ENCODE peak calls at places on chromosomes 4 and X, in seven cellular contexts. X is lower leg skin, U is uterus, L is transverse colon, A is spleen, I is testis, G is body of pancreas. J is an unnamed sample.
A peak's percentile ranks its signal among the peaks of the same experiment; 100 is the strongest.

GRCh38 chr4:537436-538264 is 38.4 kb downstream of the TMEM271 start:
- DNase-seq in X (no peak), U (no peak), L (no peak), A (peak; percentile 68), I (no peak), G (no peak), J (no peak)

GRCh38 chrX:143648705-143649104 is 12.8 kb upstream of the SLITRK4 start:
- DNase-seq in X (no peak), U (no peak), L (no peak), A (no peak), I (no peak), G (no peak), J (no peak)

GRCh38 chr4:86536166-86536565 is 57.9 kb upstream of the PTPN13 start:
- DNase-seq in X (no peak), U (no peak), L (no peak), A (no peak), I (no peak), G (no peak), J (no peak)

GRCh38 chr4:105343523-105343931 is 130.3 kb downstream of the PPA2 start:
- DNase-seq in X (no peak), U (no peak), L (no peak), A (no peak), I (no peak), G (no peak), J (no peak)

GRCh38 chrX:24380273-24381036 is 20.0 kb downstream of the SUPT20HL1 start:
- DNase-seq in X (no peak), U (no peak), L (no peak), A (no peak), I (no peak), G (peak; percentile 77), J (no peak)

GRCh38 chr4:51836531-51836930 is 6.4 kb upstream of the DCUN1D4 start:
- DNase-seq in X (no peak), U (no peak), L (no peak), A (no peak), I (no peak), G (no peak), J (no peak)

GRCh38 chr4:15398001-15398400 is 29.8 kb upstream of the C1QTNF7 start:
- DNase-seq in X (no peak), U (no peak), L (no peak), A (no peak), I (no peak), G (no peak), J (no peak)

GRCh38 chrX:69124108-69124507 is 41.1 kb downstream of the PJA1 start:
- DNase-seq in X (no peak), U (no peak), L (no peak), A (no peak), I (no peak), G (no peak), J (no peak)

GRCh38 chrX:9848718-9849481 is 62.7 kb downstream of the SHROOM2 start:
- DNase-seq in X (no peak), U (no peak), L (no peak), A (no peak), I (no peak), G (peak; percentile 24), J (no peak)

GRCh38 chrX:46354481-46354880 is 190.7 kb downstream of the ZNF674 start:
- DNase-seq in X (no peak), U (no peak), L (no peak), A (no peak), I (no peak), G (no peak), J (no peak)

GRCh38 chr4:156098846-156099245 is 145.2 kb upstream of the CTSO start:
- DNase-seq in X (no peak), U (no peak), L (no peak), A (no peak), I (no peak), G (no peak), J (no peak)

GRCh38 chr4:170001688-170002267 is 24.4 kb downstream of the MFAP3L start:
- DNase-seq in X (no peak), U (no peak), L (no peak), A (no peak), I (no peak), G (no peak), J (peak; percentile 37)

GRCh38 chrX:70477734-70478075 is 33.1 kb downstream of the DLG3 start:
- DNase-seq in X (no peak), U (no peak), L (no peak), A (no peak), I (no peak), G (no peak), J (no peak)

GRCh38 chrX:70479970-70480659 is 35.5 kb downstream of the DLG3 start:
- DNase-seq in X (no peak), U (no peak), L (peak; percentile 60), A (no peak), I (peak; percentile 26), G (peak; percentile 79), J (no peak)

GRCh38 chrX:70480660-70481018 is 36.0 kb downstream of the DLG3 start:
- DNase-seq in X (no peak), U (peak; percentile 17), L (no peak), A (no peak), I (peak; percentile 43), G (no peak), J (no peak)

GRCh38 chrX:70478521-70478920 is 33.9 kb downstream of the DLG3 start:
- DNase-seq in X (no peak), U (no peak), L (no peak), A (no peak), I (no peak), G (no peak), J (no peak)

GRCh38 chrX:70479197-70479969 is 34.7 kb downstream of the DLG3 start:
- DNase-seq in X (no peak), U (no peak), L (peak; percentile 48), A (no peak), I (no peak), G (no peak), J (no peak)
- TF ChIP-seq POLR2A in X (no peak), U (no peak), L (peak; percentile 86), A (no peak), I (no peak), G (peak; percentile 15), J (no peak)

GRCh38 chr4:4625488-4625887 is 83.6 kb upstream of the STX18 start:
- DNase-seq in X (peak; percentile 66), U (no peak), L (no peak), A (no peak), I (no peak), G (no peak), J (no peak)

GRCh38 chr4:4627111-4627510 is 85.3 kb upstream of the STX18 start:
- DNase-seq in X (no peak), U (no peak), L (no peak), A (no peak), I (no peak), G (no peak), J (no peak)

GRCh38 chr4:4633431-4633830 is 91.6 kb upstream of the STX18 start:
- DNase-seq in X (no peak), U (no peak), L (no peak), A (no peak), I (no peak), G (no peak), J (no peak)

GRCh38 chr4:4631150-4631549 is 89.3 kb upstream of the STX18 start:
- DNase-seq in X (no peak), U (no peak), L (no peak), A (no peak), I (no peak), G (no peak), J (no peak)

GRCh38 chr4:4627906-4628305 is 86.1 kb upstream of the STX18 start:
- DNase-seq in X (no peak), U (no peak), L (no peak), A (no peak), I (no peak), G (no peak), J (no peak)
- TF ChIP-seq POLR2A in X (no peak), U (no peak), L (no peak), A (no peak), I (no peak), G (no peak), J (no peak)

DNA sequence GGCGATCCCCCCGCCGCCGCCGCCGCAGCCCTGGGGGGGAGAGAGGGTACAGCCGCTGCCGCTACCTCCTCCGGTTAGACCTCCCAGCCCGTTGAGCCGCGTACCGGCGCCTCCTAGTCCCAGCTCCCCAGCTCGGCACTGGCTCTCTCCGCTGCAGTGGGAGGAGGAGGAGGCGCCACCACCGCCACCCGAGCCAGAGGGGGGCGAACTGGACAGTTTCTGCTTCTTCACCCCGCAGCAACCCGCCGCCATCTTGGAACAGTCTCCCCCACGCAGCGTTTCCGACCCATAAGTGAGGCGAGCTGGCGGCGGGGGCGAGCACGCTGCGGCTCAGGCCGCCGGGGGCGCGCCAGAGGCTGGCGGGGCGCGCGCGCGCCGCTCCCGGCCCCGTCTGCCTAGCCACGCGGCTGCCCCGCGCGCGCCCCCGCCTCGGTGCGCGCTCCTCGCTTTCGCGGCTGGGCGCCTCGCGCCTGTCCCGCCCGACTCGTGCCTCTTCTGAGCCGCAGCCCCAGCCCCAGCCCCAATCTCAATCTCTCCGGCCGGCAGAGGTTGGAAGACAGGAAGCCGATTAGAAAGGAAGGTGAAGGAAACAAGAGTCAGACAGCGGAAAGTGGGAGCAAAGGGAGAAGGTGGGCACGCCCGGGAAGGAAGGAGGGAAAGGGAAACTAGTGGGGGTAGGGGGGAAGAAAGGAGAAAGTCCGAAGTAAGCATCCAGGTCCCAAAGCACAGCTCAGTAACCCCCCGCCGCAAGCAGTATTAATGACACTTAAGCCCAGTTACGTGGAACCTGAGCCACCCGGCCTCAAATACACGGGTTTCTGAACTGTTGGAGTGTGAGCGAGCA is at the start of gene AMMECR1:
- DNase-seq in X (peak; percentile 60), U (peak; percentile 78), L (peak; percentile 79), A (peak; percentile 94), I (peak; percentile 87), G (peak; percentile 81), J (peak; percentile 94)
- TF ChIP-seq POLR2A in X (no peak), U (peak; percentile 50), L (peak; percentile 58), A (peak; percentile 47), I (no peak), G (peak; percentile 80), J (peak; percentile 75)

DNA sequence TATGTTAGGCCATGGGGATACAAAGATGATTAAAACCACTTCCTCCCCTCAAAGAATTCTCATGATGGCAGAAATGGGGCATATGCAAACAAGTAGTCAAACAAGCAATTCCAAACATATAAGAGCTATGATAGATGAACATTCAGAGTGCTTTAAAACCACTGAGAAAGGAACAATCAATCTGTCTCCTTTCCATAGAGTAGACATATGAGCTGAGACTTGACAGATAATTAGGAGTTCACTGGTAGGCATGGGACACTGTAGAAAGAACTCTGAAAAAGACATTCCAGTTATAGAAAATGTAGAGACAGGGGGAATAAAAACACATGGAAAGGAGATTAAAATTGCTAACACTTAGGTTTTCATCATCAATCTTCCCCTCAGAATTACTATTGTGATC is 372.8 kb downstream of the KLHL4 start:
- DNase-seq in X (no peak), U (no peak), L (no peak), A (no peak), I (no peak), G (no peak), J (no peak)
- TF ChIP-seq POLR2A in X (no peak), U (no peak), L (no peak), A (no peak), I (no peak), G (no peak), J (no peak)

J was measured in erythroblast.